ENCODE peak calls at places on chromosomes 1 and 21, in four cellular contexts. F is K562, Q is A549, D is GM12878. Z is an unnamed sample.

GRCh38 chr1:31027693-31028526 is 37.6 kb downstream of the PUM1 start:
- DNase-seq in F (no peak), Q (no peak), D (no peak), Z (no peak)

GRCh38 chr1:167328762-167329483 is 108.2 kb downstream of the POU2F1 start:
- DNase-seq in F (no peak), Q (no peak), D (peak; percentile 84), Z (peak; percentile 0)

GRCh38 chr1:11875094-11875493 is 16.3 kb upstream of the NPPB start:
- DNase-seq in F (no peak), Q (no peak), D (no peak), Z (no peak)

GRCh38 chr21:33849839-33850238 is 65.8 kb downstream of the ATP5PO start:
- DNase-seq in F (no peak), Q (no peak), D (no peak), Z (no peak)

GRCh38 chr1:232911027-232911599 is 39.3 kb upstream of the NTPCR start:
- DNase-seq in F (no peak), Q (no peak), D (no peak), Z (no peak)

GRCh38 chr1:81155131-81155530 is 645.6 kb upstream of the ADGRL2 start:
- DNase-seq in F (no peak), Q (no peak), D (no peak), Z (peak; percentile 85)

GRCh38 chr1:16156848-16157495 is 1.1 kb upstream of the EPHA2 start:
- DNase-seq in F (no peak), Q (no peak), D (no peak), Z (peak; percentile 71)

GRCh38 chr1:119102051-119102450 is 38.4 kb downstream of the WARS2 start:
- DNase-seq in F (no peak), Q (no peak), D (no peak), Z (no peak)

GRCh38 chr1:210618379-210618778 is 289.7 kb downstream of the HHAT start:
- DNase-seq in F (no peak), Q (no peak), D (no peak), Z (no peak)

GRCh38 chr1:150362721-150363425 is 1.1 kb upstream of the RPRD2 start:
- DNase-seq in F (no peak), Q (no peak), D (no peak), Z (no peak)

GRCh38 chr1:152783095-152783494 is 3.0 kb upstream of the LCE1E start:
- DNase-seq in F (no peak), Q (no peak), D (no peak), Z (no peak)

GRCh38 chr1:226625832-226626576 is 77.4 kb downstream of the STUM start:
- DNase-seq in F (no peak), Q (no peak), D (no peak), Z (no peak)

GRCh38 chr1:207826557-207827487 is 75.0 kb downstream of the CD46 start:
- DNase-seq in F (no peak), Q (peak; percentile 66), D (no peak), Z (no peak)

GRCh38 chr1:27542463-27543273 is 52.7 kb upstream of the WASF2 start:
- DNase-seq in F (peak; percentile 98), Q (peak; percentile 94), D (no peak), Z (peak; percentile 85)

GRCh38 chr1:67052741-67053534 is 1.0 kb downstream of the SLC35D1 start:
- DNase-seq in F (peak; percentile 31), Q (peak; percentile 15), D (no peak), Z (peak; percentile 42)

GRCh38 chr1:171702598-171702997 is 39.3 kb downstream of the VAMP4 start:
- DNase-seq in F (no peak), Q (no peak), D (no peak), Z (no peak)

GRCh38 chr1:161486806-161487482 is 18.3 kb upstream of the FCGR2A start:
- DNase-seq in F (peak; percentile 75), Q (peak; percentile 66), D (peak; percentile 23), Z (peak; percentile 74)

GRCh38 chr1:34696230-34696629 is 58.6 kb upstream of the GJB5 start:
- DNase-seq in F (peak; percentile 21), Q (peak; percentile 9), D (no peak), Z (no peak)

GRCh38 chr1:60448866-60449265 is 375.3 kb upstream of the C1orf87 start:
- DNase-seq in F (no peak), Q (no peak), D (no peak), Z (no peak)

GRCh38 chr1:116990612-116991151 is 10.9 kb upstream of the CD101 start:
- DNase-seq in F (no peak), Q (no peak), D (no peak), Z (peak; percentile 43)

GRCh38 chr21:42580076-42580792 is 66.6 kb downstream of the SLC37A1 start:
- DNase-seq in F (no peak), Q (no peak), D (no peak), Z (no peak)

GRCh38 chr1:116806245-116806644 is 52.0 kb downstream of the CD2 start:
- DNase-seq in F (no peak), Q (no peak), D (peak; percentile 76), Z (no peak)

GRCh38 chr1:247328311-247328710 is 3.4 kb downstream of the ZNF496 start:
- DNase-seq in F (no peak), Q (no peak), D (no peak), Z (no peak)

GRCh38 chr1:7019510-7019909 is 234.3 kb downstream of the CAMTA1 start:
- DNase-seq in F (no peak), Q (no peak), D (no peak), Z (no peak)

GRCh38 chr21:19540287-19540686 is 1136.7 kb upstream of the TMPRSS15 start:
- DNase-seq in F (no peak), Q (no peak), D (no peak), Z (no peak)

GRCh38 chr1:8455700-8456305 is 137.9 kb downstream of the SLC45A1 start:
- DNase-seq in F (no peak), Q (no peak), D (no peak), Z (peak; percentile 31)
- TF ChIP-seq RCOR1 in F (no peak), Q (no peak), D (no peak), Z (no peak)

GRCh38 chr1:220690140-220691038 is at the start of gene C1orf115:
- DNase-seq in F (peak; percentile 62), Q (peak; percentile 78), D (no peak), Z (peak; percentile 13)
- TF ChIP-seq POLR2A in F (no peak), Q (peak; percentile 55), D (no peak), Z (no peak)

DNA sequence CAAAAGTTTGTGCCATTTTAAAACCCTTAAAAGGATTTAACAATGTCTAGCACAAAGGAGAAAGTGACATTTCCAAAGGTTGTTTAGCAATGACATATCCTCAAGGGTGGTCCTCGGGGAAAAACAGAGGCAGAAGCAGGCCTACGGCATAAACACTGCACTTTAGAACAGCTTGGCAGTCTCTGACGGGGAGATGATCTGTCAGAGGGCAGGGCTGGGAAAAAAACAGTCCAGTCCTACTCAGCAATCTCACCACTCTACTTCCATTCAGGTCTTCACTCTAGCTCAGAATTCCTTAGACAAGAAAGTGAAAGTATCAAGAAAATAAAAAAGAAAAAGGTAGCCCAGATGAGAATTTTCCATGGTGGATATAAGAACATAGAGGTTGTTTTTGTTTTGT is 4.1 kb downstream of the CRYZ start:
- DNase-seq in F (no peak), Q (no peak), D (no peak), Z (peak; percentile 26)
- TF ChIP-seq RCOR1 in F (no peak), Q (no peak), D (no peak), Z (no peak)

GRCh38 chr1:109619405-109619654 is at the start of gene GNAT2:
- DNase-seq in F (no peak), Q (no peak), D (no peak), Z (no peak)
- TF ChIP-seq POLR2A in F (peak; percentile 89), Q (no peak), D (no peak), Z (peak; percentile 64)

DNA sequence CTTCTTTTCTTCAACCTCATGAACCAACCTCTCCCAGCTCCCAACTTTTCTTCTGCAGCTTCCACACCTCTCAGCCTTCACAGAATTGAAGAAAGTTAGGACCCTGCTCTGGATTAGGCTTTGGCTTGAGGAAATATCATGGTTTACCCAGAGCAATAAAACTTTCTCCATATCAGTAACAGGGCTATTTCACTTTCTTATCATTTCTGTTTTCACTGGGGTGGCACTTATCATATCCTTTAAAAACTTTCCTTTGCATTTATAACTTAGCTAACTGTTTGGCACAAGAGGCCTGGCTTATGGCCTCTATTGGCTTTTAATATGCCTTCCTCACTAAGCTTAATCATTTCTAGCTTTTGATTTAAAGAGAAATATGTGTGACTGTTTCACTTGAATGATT is 9.4 kb upstream of the FAM3B start:
- DNase-seq in F (no peak), Q (no peak), D (no peak), Z (no peak)
- TF ChIP-seq RCOR1 in F (no peak), Q (no peak), D (no peak), Z (no peak)

GRCh38 chr1:154577346-154578057 is 9.9 kb downstream of the CHRNB2 start:
- DNase-seq in F (no peak), Q (no peak), D (no peak), Z (no peak)
- TF ChIP-seq POLR2A in F (peak; percentile 27), Q (no peak), D (peak; percentile 63), Z (no peak)

GRCh38 chr1:169240449-169241242 is 127.0 kb downstream of the NME7 start:
- DNase-seq in F (no peak), Q (no peak), D (no peak), Z (peak; percentile 44)
- TF ChIP-seq RCOR1 in F (no peak), Q (no peak), D (no peak), Z (no peak)

GRCh38 chr21:36135391-36136094 is 664 bp downstream of the CBR3 start:
- DNase-seq in F (peak; percentile 27), Q (peak; percentile 58), D (no peak), Z (peak; percentile 83)
- TF ChIP-seq POLR2A in F (no peak), Q (no peak), D (no peak), Z (no peak)

DNA sequence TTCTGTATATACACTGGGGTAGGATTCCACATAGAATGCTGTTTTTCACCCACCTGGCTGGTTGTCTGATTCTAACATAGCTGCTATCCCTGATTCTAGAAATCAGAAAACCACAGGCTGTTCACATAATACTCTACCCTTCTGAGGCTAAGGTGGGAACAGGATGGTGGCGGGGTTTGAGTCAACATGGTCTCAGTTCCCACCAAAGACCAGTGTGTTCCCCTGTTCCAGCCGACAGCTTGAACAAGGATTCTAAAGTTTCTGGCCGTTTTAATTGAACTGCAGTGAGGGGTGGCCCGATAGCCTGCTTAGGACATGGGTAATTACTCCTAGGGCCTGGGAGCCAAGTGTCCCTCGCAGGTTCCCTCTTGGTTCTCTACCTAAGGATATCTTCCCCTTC is 38.4 kb downstream of the PEX14 start:
- DNase-seq in F (no peak), Q (no peak), D (no peak), Z (no peak)
- TF ChIP-seq RCOR1 in F (no peak), Q (no peak), D (no peak), Z (no peak)

DNA sequence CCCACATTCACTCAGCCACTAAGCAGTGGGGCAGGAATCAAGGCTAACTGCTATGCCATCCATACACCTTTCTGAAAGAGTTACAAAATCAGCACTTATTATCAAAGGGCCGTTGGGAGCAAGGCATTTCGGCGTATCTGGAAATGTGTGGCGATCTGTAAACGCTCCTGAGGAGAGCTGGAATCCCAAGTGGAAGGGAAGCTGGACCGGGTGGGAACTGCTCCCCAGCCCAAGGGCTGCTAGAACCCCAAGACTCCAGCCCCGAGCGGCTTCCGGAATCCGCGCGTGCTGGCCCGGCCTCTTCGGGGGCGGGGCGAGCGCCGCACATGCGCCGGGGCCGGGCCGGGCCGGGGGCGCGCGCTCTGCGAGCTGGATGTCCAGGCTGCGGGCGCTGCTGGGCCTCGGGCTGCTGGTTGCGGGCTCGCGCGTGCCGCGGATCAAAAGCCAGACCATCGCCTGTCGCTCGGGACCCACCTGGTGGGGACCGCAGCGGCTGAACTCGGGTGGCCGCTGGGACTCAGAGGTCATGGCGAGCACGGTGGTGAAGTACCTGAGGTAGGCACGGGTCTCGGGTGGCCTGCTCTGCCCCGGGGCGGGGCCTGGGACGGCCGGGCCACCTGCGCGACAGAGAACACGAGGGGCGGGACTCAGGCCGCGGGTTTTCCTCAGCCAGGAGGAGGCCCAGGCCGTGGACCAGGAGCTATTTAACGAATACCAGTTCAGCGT is at the start of gene NAXE:
- DNase-seq in F (peak; percentile 93), Q (peak; percentile 57), D (no peak), Z (peak; percentile 41)
- TF ChIP-seq POLR2A in F (peak; percentile 90), Q (peak; percentile 91), D (peak; percentile 91), Z (peak; percentile 69)